ENCODE peak calls at places on chromosomes 3 and 15, in five cellular contexts. U is AG04450, Z is fibroblast of lung, Q is lower leg skin, L is fibroblast of pulmonary artery. X is an unnamed sample.

GRCh38 chr15:45091581-45091980 is 22.4 kb downstream of the DUOX2 start:
- DNase-seq in L (no peak), U (no peak), Q (no peak), Z (no peak), X (no peak)

GRCh38 chr15:50256188-50257041 is 9.1 kb downstream of the HDC start:
- DNase-seq in U (peak), L (peak), Q (no peak), Z (peak), X (peak)

GRCh38 chr15:77507151-77507847 is 86.6 kb downstream of the HMG20A start:
- DNase-seq in Q (peak), U (no peak), L (peak), Z (peak), X (no peak)

GRCh38 chr3:36678216-36679013 is 85.9 kb downstream of the DCLK3 start:
- DNase-seq in Q (no peak), U (no peak), Z (peak), L (peak), X (peak)

GRCh38 chr15:69751575-69751974 is 299.0 kb downstream of the RPLP1 start:
- DNase-seq in U (no peak), L (no peak), Q (no peak), Z (peak), X (no peak)

GRCh38 chr3:84755860-84756259 is 202.9 kb upstream of the CADM2 start:
- DNase-seq in Z (no peak), Q (peak), L (no peak), U (no peak), X (no peak)

GRCh38 chr3:139234491-139234890 is 109.3 kb upstream of the MRPS22 start:
- DNase-seq in Z (no peak), Q (no peak), U (no peak), L (no peak), X (no peak)

GRCh38 chr15:78364233-78364632 is 24.1 kb downstream of the CRABP1 start:
- DNase-seq in Z (no peak), Q (peak), L (no peak), U (no peak), X (no peak)

GRCh38 chr15:63712828-63713520 is 115.8 kb downstream of the FBXL22 start:
- DNase-seq in U (no peak), Q (no peak), L (no peak), Z (no peak), X (no peak)

GRCh38 chr3:36219398-36219797 is 160.9 kb upstream of the STAC start:
- DNase-seq in U (no peak), Q (no peak), Z (peak), L (peak), X (peak)

GRCh38 chr3:175469124-175469523 is 610.0 kb downstream of the NAALADL2 start:
- DNase-seq in U (no peak), Z (no peak), Q (no peak), L (no peak), X (no peak)

GRCh38 chr3:113536627-113537101 is 4.3 kb downstream of the SIDT1 start:
- DNase-seq in Q (no peak), U (no peak), L (peak), Z (no peak), X (peak)

GRCh38 chr3:77122610-77123009 is 82.7 kb downstream of the ROBO2 start:
- DNase-seq in Q (no peak), Z (no peak), L (no peak), U (no peak), X (no peak)

GRCh38 chr3:127291611-127292010 is 3.8 kb upstream of the PRR20G start:
- DNase-seq in Z (no peak), L (no peak), U (no peak), Q (no peak), X (no peak)

GRCh38 chr3:61966200-61966599 is 404.8 kb downstream of the PTPRG start:
- DNase-seq in U (no peak), L (no peak), Z (peak), Q (no peak), X (no peak)

GRCh38 chr15:70341566-70341965 is 243.8 kb upstream of the TLE3 start:
- DNase-seq in L (no peak), Q (peak), Z (no peak), U (no peak), X (no peak)

GRCh38 chr15:41284425-41285177 is 47.8 kb downstream of the OIP5 start:
- DNase-seq in Z (peak), Q (peak), L (peak), U (no peak), X (peak)

GRCh38 chr3:71305246-71306206 is 278.0 kb downstream of the FOXP1 start:
- DNase-seq in Z (peak), L (peak), Q (no peak), U (no peak), X (peak)

GRCh38 chr3:54970895-54971294 is 43.0 kb upstream of the LRTM1 start:
- DNase-seq in U (no peak), Q (no peak), Z (peak), L (peak), X (no peak)

GRCh38 chr3:8482960-8483665 is 18.5 kb upstream of the LMCD1 start:
- DNase-seq in Q (peak), Z (peak), U (peak), L (peak), X (peak)

GRCh38 chr3:129571605-129572547 is 28.9 kb downstream of the H1-8 start:
- DNase-seq in U (no peak), L (no peak), Q (no peak), Z (no peak), X (no peak)

GRCh38 chr3:184592411-184593200 is 31.0 kb downstream of the EPHB3 start:
- DNase-seq in Q (no peak), L (peak), Z (peak), U (no peak), X (no peak)

GRCh38 chr15:80317389-80318169 is 65.6 kb upstream of the CTXND1 start:
- DNase-seq in Q (no peak), U (peak), L (peak), Z (peak), X (peak)

GRCh38 chr15:72034351-72034750 is 83.6 kb downstream of the MYO9A start:
- DNase-seq in U (peak), Q (no peak), Z (no peak), L (no peak), X (no peak)

GRCh38 chr15:48400086-48400485 is 68.9 kb downstream of the DUT start:
- DNase-seq in L (no peak), Z (peak), U (no peak), Q (peak), X (peak)

GRCh38 chr15:50562735-50563640 is 16.5 kb upstream of the USP50 start:
- DNase-seq in U (no peak), Z (peak), L (peak), Q (no peak), X (peak)

GRCh38 chr15:78049691-78050440 is 27.6 kb downstream of the TBC1D2B start:
- DNase-seq in L (peak), U (no peak), Q (peak), Z (peak), X (peak)

GRCh38 chr3:13532085-13532484 is 16.8 kb upstream of the FBLN2 start:
- DNase-seq in Q (no peak), L (no peak), Z (no peak), U (no peak), X (peak)

GRCh38 chr3:65871305-65872141 is 167.2 kb downstream of the MAGI1 start:
- DNase-seq in L (peak), Q (no peak), Z (no peak), U (no peak), X (peak)

GRCh38 chr3:188220988-188221818 is 67.2 kb downstream of the LPP start:
- DNase-seq in U (no peak), Q (peak), L (peak), Z (peak), X (peak)

GRCh38 chr15:75348034-75348562 is 1.3 kb downstream of the NEIL1 start:
- DNase-seq in Z (no peak), U (no peak), Q (no peak), L (no peak), X (no peak)

GRCh38 chr3:120909602-120909878 is 1.5 kb downstream of the STXBP5L start:
- DNase-seq in Z (no peak), Q (no peak), U (no peak), L (no peak), X (no peak)
- H3K4me3 ChIP-seq in Z (no peak), Q (no peak), U (no peak), L (peak), X (no peak)

DNA sequence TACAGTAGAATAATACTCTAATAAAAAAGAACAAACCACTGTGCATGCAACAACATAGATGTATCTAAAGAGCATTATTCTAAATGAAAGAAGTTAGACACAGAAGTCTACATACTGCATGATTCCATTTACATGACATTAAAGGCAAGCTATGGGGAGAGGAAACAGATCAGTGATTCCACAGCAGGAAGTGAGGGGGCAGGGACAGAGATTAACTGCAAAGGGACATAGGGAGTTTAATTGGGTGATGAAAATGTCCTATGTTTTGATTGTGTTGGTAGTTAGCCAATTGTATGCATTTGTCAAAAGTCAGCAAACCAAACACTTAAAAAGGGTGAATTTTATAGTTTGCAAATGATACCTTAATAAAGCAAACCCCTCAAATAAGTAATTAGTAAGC is 13.8 kb downstream of the CRYGS start:
- DNase-seq in L (no peak), Z (no peak), Q (no peak), U (no peak), X (no peak)
- H3K4me3 ChIP-seq in L (no peak), Z (no peak), Q (no peak), U (no peak), X (no peak)

DNA sequence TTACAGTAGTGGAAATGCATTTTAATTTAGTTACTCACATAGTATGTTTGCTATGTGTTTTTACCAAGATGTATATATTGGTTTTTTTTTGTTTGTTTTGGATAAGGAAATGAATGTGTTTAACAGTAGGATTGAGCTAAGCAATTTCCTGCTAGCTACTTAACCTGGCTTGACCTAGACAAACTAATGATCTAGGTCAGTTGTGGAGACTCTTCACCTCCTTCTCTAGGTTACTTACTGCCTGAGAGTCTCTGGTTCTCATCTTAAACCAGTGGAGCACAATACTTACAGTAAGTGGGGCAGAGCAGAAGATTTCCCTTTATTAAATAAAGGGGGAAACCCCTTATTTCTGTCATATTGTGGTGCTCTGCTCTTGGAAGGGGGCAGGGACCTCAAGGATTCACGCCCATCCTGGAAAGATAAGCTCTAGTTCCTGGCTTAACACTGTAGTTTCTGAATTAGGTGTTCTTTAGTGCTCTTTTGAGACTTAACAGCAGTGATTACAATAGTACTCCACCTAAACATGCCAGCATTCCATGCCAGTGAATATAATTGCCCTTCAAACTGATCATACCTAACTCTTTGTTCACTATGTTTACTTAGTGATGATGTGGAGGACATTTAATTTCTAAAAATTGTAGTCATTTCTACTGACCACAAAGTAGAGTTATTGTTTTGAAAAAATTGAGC is 79.9 kb downstream of the UBP1 start:
- DNase-seq in L (peak), U (no peak), Z (peak), Q (no peak), X (peak)
- H3K4me3 ChIP-seq in L (no peak), U (no peak), Z (no peak), Q (no peak), X (no peak)

GRCh38 chr3:73525591-73525990 is 99.2 kb downstream of the PDZRN3 start:
- DNase-seq in Z (no peak), L (no peak), U (no peak), Q (no peak), X (no peak)

GRCh38 chr3:73516656-73517055 is 108.1 kb downstream of the PDZRN3 start:
- DNase-seq in L (no peak), Z (no peak), Q (no peak), U (peak), X (peak)

GRCh38 chr3:73523661-73524060 is 101.1 kb downstream of the PDZRN3 start:
- DNase-seq in Q (no peak), L (no peak), Z (no peak), U (no peak), X (no peak)

GRCh38 chr3:73521936-73522335 is 102.8 kb downstream of the PDZRN3 start:
- DNase-seq in L (no peak), Q (no peak), Z (no peak), U (no peak), X (no peak)

DNA sequence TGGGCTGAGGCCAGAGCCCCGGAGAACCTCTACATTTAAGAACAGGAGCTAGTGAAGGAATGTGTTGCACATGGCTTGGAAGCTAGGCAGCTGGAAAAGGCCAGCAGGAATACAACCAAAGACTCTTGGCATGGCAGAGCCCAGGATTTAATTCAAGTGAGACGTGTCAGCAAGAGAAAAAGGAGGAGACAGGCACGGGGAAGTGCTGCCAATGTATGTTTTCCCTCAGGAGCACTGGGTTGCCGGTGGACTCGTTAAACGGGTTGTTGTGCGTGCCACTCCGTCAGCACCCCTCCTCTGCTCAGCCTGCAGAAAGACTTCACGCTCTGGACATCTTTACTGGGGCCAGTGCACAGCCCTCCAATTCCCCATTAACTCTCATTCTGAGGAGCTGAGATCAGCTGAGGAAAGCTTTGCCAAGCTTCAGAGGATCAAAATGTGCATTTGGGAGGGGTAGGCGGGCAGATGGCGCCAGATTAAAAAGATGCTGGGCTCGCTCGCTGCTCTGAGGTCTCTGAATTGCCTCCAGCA is 103.7 kb downstream of the PDZRN3 start:
- DNase-seq in U (no peak), L (no peak), Q (no peak), Z (peak), X (no peak)
- H3K4me3 ChIP-seq in U (no peak), L (no peak), Q (no peak), Z (peak), X (no peak)

DNA sequence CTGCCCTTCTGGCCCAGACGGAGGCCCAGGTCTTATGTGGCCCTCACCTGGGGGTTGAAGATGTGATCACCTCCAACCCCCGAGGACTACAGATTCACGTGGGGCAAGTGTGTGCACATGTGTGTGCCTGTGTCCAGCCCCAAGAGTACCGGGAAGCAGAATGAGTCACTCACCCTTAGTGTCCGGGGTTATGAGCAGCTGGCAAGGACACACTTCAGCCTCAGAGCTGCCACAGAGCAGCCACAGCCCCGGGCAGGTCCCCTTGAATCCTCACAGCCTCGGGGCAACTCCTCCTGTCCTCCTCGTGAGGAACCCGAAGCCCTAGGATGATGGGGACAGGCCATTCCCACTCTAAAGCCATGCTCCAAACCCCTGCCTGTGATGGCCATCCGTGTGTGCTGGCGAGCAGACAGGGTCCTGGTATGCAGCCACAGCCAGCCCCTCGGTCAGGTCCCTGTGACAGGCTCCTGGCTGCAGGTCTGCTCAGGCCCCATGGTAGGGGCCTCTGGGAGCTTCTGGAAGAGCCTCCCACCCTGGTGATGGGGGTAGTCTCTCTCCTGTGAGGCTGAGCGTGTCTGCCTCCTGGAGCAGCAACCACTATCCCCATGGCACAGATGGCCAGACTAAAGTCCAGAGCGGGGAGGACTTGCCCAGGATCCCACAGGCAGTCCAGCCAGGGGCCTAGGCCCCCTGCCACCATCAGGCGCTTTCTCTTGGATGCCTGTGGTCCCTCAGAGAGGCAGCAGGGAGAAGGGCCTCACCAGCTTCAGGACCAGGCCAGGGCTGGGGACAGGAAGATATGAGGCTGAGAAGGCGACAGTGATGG is 852 bp downstream of the STAB1 start:
- DNase-seq in L (peak), U (no peak), Q (no peak), Z (peak), X (peak)
- H3K4me3 ChIP-seq in L (no peak), U (no peak), Q (peak), Z (no peak), X (no peak)

DNA sequence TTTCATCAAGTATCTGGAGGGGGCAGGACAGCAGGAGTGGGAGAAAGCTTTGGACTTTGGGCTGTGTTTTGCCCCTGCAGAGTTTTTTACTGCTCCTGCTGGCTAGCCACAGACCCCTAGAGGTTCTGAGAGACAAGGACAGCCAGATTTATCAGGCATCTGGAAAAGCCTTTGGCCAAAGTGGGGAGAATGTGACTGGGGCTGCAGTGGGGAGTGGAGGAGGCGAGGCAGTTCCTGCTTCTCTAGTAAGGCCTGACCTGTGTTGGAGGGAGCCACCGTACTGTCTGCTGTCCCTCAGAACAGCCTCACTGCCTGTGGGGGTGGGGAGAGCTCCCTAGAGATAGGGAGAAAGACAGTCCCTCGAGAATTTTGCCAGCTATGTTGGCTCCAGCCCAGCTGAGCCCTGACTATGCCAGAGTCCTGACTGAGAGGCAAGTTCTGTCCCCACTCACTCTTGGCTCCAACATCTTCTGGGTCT is 2.2 kb downstream of the ALPK3 start:
- DNase-seq in L (no peak), Z (no peak), Q (no peak), U (no peak), X (no peak)
- H3K4me3 ChIP-seq in L (no peak), Z (no peak), Q (no peak), U (no peak), X (no peak)

X was measured in choroid plexus epithelial cell.